ENCODE peak calls at places on chromosomes 2 and 18, in seven cellular contexts. One of them, this sample, is unnamed.

GRCh38 chr2:124810132-124810531 is 785.0 kb downstream of the CNTNAP5 start:
- DNase-seq in upper lobe of left lung: no peak
- DNase-seq in astrocyte: no peak
- DNase-seq in lower lobe of right lung: no peak
- DNase-seq in kidney: no peak
- DNase-seq in GM23338: peak; percentile 68
- DNase-seq in PC-9: peak; percentile 35
- DNase-seq in this sample: no peak

GRCh38 chr2:183037281-183037659 is 987 bp downstream of the NCKAP1 start:
- DNase-seq in upper lobe of left lung: no peak
- DNase-seq in kidney: no peak
- DNase-seq in astrocyte: peak; percentile 32
- DNase-seq in lower lobe of right lung: no peak
- DNase-seq in GM23338: no peak
- DNase-seq in PC-9: peak; percentile 81
- DNase-seq in this sample: no peak

GRCh38 chr2:9663008-9663879 is 32.4 kb upstream of the YWHAQ start:
- DNase-seq in GM23338: no peak
- DNase-seq in upper lobe of left lung: no peak
- DNase-seq in PC-9: no peak
- DNase-seq in astrocyte: no peak
- DNase-seq in kidney: no peak
- DNase-seq in lower lobe of right lung: no peak
- DNase-seq in this sample: no peak

GRCh38 chr2:26351375-26352090 is 4.9 kb upstream of the ADGRF3 start:
- DNase-seq in astrocyte: no peak
- DNase-seq in GM23338: no peak
- DNase-seq in upper lobe of left lung: no peak
- DNase-seq in lower lobe of right lung: no peak
- DNase-seq in kidney: no peak
- DNase-seq in PC-9: no peak
- DNase-seq in this sample: no peak

GRCh38 chr2:186347472-186347871 is 138.6 kb upstream of the ZC3H15 start:
- DNase-seq in kidney: no peak
- DNase-seq in astrocyte: peak; percentile 41
- DNase-seq in GM23338: no peak
- DNase-seq in PC-9: no peak
- DNase-seq in lower lobe of right lung: no peak
- DNase-seq in upper lobe of left lung: no peak
- DNase-seq in this sample: peak; percentile 16

GRCh38 chr2:8214221-8214620 is 467.6 kb upstream of the ID2 start:
- DNase-seq in lower lobe of right lung: no peak
- DNase-seq in kidney: no peak
- DNase-seq in PC-9: no peak
- DNase-seq in GM23338: no peak
- DNase-seq in astrocyte: no peak
- DNase-seq in upper lobe of left lung: no peak
- DNase-seq in this sample: no peak

GRCh38 chr2:220452561-220452960 is 825.1 kb downstream of the SLC4A3 start:
- DNase-seq in PC-9: no peak
- DNase-seq in lower lobe of right lung: no peak
- DNase-seq in kidney: no peak
- DNase-seq in GM23338: no peak
- DNase-seq in astrocyte: no peak
- DNase-seq in upper lobe of left lung: no peak
- DNase-seq in this sample: no peak

GRCh38 chr2:25473758-25474335 is 132.1 kb upstream of the DNMT3A start:
- DNase-seq in lower lobe of right lung: peak; percentile 49
- DNase-seq in kidney: peak; percentile 79
- DNase-seq in GM23338: no peak
- DNase-seq in upper lobe of left lung: no peak
- DNase-seq in astrocyte: no peak
- DNase-seq in PC-9: no peak
- DNase-seq in this sample: no peak

GRCh38 chr18:3830604-3831003 is 380.6 kb downstream of the TGIF1 start:
- DNase-seq in upper lobe of left lung: no peak
- DNase-seq in GM23338: no peak
- DNase-seq in kidney: no peak
- DNase-seq in PC-9: no peak
- DNase-seq in astrocyte: peak; percentile 26
- DNase-seq in lower lobe of right lung: no peak
- DNase-seq in this sample: no peak

GRCh38 chr18:42574871-42575270 is 540.6 kb downstream of the RIT2 start:
- DNase-seq in astrocyte: no peak
- DNase-seq in PC-9: no peak
- DNase-seq in lower lobe of right lung: no peak
- DNase-seq in upper lobe of left lung: no peak
- DNase-seq in GM23338: no peak
- DNase-seq in kidney: no peak
- DNase-seq in this sample: no peak
- H3K27ac ChIP-seq in astrocyte: no peak overlapping the region
- H3K27ac ChIP-seq in PC-9: no peak overlapping the region
- H3K27ac ChIP-seq in lower lobe of right lung: no peak overlapping the region
- H3K27ac ChIP-seq in upper lobe of left lung: no peak overlapping the region
- H3K27ac ChIP-seq in GM23338: no peak overlapping the region
- H3K27ac ChIP-seq in kidney: no peak overlapping the region
- H3K27ac ChIP-seq in this sample: no peak overlapping the region

DNA sequence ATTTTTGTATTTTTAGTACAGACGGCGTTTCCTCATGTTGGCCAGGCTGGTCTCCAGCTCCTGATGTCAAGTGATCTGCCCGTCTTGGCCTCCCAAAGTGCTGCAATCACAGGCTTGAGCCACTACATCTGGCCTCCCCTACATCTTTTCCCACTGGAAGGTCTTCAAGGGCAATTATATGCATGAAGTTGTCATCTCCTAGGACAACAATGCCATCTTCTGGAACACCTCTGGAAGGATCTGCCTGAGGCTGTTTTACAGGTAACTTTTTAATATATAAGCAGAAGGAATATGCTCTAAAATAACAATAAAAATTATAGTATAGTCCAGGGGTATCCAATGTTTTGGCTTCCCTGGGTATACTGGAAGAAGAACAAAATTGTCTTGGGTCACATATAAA is 321.4 kb downstream of the AFF3 start:
- DNase-seq in astrocyte: no peak
- DNase-seq in PC-9: no peak
- DNase-seq in upper lobe of left lung: no peak
- DNase-seq in kidney: no peak
- DNase-seq in GM23338: no peak
- DNase-seq in lower lobe of right lung: no peak
- DNase-seq in this sample: no peak
- TF ChIP-seq CTCF in astrocyte: no peak
- TF ChIP-seq CTCF in PC-9: no peak
- TF ChIP-seq CTCF in upper lobe of left lung: no peak
- TF ChIP-seq CTCF in kidney: no peak
- TF ChIP-seq CTCF in GM23338: peak; percentile 36
- TF ChIP-seq CTCF in lower lobe of right lung: no peak
- TF ChIP-seq CTCF in this sample: no peak

GRCh38 chr2:232721882-232722281 is 24.8 kb downstream of the GIGYF2 start:
- DNase-seq in kidney: no peak
- DNase-seq in lower lobe of right lung: no peak
- DNase-seq in astrocyte: no peak
- DNase-seq in upper lobe of left lung: no peak
- DNase-seq in PC-9: no peak
- DNase-seq in GM23338: no peak
- DNase-seq in this sample: no peak

GRCh38 chr2:232723027-232723426 is 25.9 kb downstream of the GIGYF2 start:
- DNase-seq in kidney: no peak
- DNase-seq in astrocyte: no peak
- DNase-seq in lower lobe of right lung: no peak
- DNase-seq in upper lobe of left lung: no peak
- DNase-seq in PC-9: no peak
- DNase-seq in GM23338: no peak
- DNase-seq in this sample: no peak

DNA sequence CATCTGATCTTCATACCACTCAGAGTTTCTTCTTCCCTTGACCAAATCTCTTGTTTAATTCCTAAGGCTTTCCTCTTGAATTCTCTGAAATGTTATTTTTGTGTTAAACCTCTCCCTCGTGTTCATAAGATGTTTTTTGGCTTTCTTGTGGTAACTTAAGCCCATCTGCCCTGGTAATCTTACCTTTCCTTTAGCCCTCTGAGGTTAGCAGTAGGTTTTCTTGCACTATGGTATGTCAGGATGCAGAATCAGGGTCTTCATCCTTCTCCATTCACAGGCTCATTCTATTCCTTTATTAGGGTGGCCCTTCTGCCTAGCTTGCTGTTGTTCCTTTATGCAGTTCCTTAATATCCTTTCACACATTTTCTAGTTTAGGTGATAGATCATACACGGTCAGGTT is 24.1 kb downstream of the GIGYF2 start:
- DNase-seq in lower lobe of right lung: no peak
- DNase-seq in GM23338: no peak
- DNase-seq in kidney: no peak
- DNase-seq in upper lobe of left lung: no peak
- DNase-seq in PC-9: no peak
- DNase-seq in astrocyte: no peak
- DNase-seq in this sample: no peak
- H3K27ac ChIP-seq in lower lobe of right lung: no peak overlapping the region
- H3K27ac ChIP-seq in GM23338: no peak overlapping the region
- H3K27ac ChIP-seq in kidney: no peak overlapping the region
- H3K27ac ChIP-seq in upper lobe of left lung: no peak overlapping the region
- H3K27ac ChIP-seq in PC-9: no peak overlapping the region
- H3K27ac ChIP-seq in astrocyte: no peak overlapping the region
- H3K27ac ChIP-seq in this sample: no peak overlapping the region

DNA sequence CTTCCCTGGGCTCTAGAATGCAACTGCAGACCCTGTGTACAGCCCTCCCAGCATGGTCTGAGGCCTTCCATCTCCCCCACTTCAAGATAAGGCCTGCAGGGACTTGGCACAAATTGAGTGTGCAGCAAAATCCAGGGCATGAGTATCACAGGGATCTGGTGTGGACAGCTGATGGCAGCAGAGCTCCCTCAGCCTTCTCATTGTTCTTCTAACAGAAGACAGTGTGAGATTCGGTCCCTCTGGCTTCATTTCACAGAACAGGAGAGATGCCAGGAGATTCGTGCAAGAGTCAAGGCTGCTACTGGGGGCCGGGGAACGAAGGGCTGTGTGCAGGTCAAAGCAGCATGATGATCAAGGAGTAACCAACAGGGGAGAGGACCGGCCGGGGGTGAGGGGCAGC is 85.8 kb downstream of the UXS1 start:
- DNase-seq in lower lobe of right lung: no peak
- DNase-seq in PC-9: no peak
- DNase-seq in kidney: no peak
- DNase-seq in upper lobe of left lung: no peak
- DNase-seq in astrocyte: no peak
- DNase-seq in GM23338: no peak
- DNase-seq in this sample: peak; percentile 28
- TF ChIP-seq CTCF in lower lobe of right lung: no peak
- TF ChIP-seq CTCF in PC-9: peak; percentile 35
- TF ChIP-seq CTCF in kidney: peak; percentile 38
- TF ChIP-seq CTCF in upper lobe of left lung: no peak
- TF ChIP-seq CTCF in astrocyte: no peak
- TF ChIP-seq CTCF in GM23338: peak; percentile 28
- TF ChIP-seq CTCF in this sample: peak; percentile 69

GRCh38 chr2:128093762-128094161 is 2.8 kb downstream of the UGGT1 start:
- DNase-seq in GM23338: no peak
- DNase-seq in upper lobe of left lung: no peak
- DNase-seq in kidney: no peak
- DNase-seq in astrocyte: no peak
- DNase-seq in lower lobe of right lung: no peak
- DNase-seq in PC-9: no peak
- DNase-seq in this sample: no peak

GRCh38 chr2:128090575-128090908 is 458 bp upstream of the UGGT1 start:
- DNase-seq in astrocyte: no peak
- DNase-seq in lower lobe of right lung: no peak
- DNase-seq in PC-9: no peak
- DNase-seq in upper lobe of left lung: no peak
- DNase-seq in kidney: no peak
- DNase-seq in GM23338: no peak
- DNase-seq in this sample: no peak

GRCh38 chr2:128090909-128091690 is at the start of gene UGGT1:
- DNase-seq in kidney: peak; percentile 98
- DNase-seq in lower lobe of right lung: peak; percentile 97
- DNase-seq in GM23338: peak; percentile 98
- DNase-seq in upper lobe of left lung: peak; percentile 98
- DNase-seq in PC-9: peak; percentile 95
- DNase-seq in astrocyte: peak; percentile 95
- DNase-seq in this sample: peak; percentile 95

GRCh38 chr2:128092656-128093055 is 1.7 kb downstream of the UGGT1 start:
- DNase-seq in lower lobe of right lung: no peak
- DNase-seq in astrocyte: no peak
- DNase-seq in kidney: no peak
- DNase-seq in GM23338: no peak
- DNase-seq in upper lobe of left lung: no peak
- DNase-seq in PC-9: no peak
- DNase-seq in this sample: no peak

DNA sequence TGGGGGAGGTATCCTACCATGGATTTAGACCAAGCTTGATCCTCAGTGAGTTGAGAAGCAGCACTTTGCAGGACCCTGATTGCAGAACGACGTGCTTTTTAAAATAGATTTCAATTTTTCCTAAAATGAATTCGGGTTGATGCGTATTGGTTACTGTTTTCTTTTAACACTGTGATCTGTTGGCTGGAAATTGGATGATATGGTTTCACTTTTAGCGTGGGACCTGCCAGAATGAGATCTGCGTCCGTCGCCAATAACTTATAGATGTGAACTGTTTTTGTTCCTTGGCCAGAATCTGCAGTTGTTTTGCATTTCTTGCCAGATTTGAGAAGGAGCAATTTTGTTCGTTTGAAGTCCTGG is 671 bp downstream of the UGGT1 start:
- DNase-seq in astrocyte: peak; percentile 14
- DNase-seq in PC-9: no peak
- DNase-seq in kidney: no peak
- DNase-seq in lower lobe of right lung: no peak
- DNase-seq in upper lobe of left lung: no peak
- DNase-seq in GM23338: no peak
- DNase-seq in this sample: no peak
- H3K27ac ChIP-seq in astrocyte: peak overlapping the region; percentile 83
- H3K27ac ChIP-seq in PC-9: peak overlapping the region; percentile 73
- H3K27ac ChIP-seq in kidney: no peak overlapping the region
- H3K27ac ChIP-seq in lower lobe of right lung: peak overlapping the region; percentile 86
- H3K27ac ChIP-seq in upper lobe of left lung: peak overlapping the region; percentile 87
- H3K27ac ChIP-seq in GM23338: peak overlapping the region; percentile 72
- H3K27ac ChIP-seq in this sample: peak overlapping the region; percentile 75

GRCh38 chr2:152407204-152407721 is 72.3 kb downstream of the FMNL2 start:
- DNase-seq in upper lobe of left lung: peak; percentile 61
- DNase-seq in PC-9: no peak
- DNase-seq in GM23338: peak; percentile 77
- DNase-seq in kidney: peak; percentile 77
- DNase-seq in lower lobe of right lung: no peak
- DNase-seq in astrocyte: peak; percentile 42
- DNase-seq in this sample: peak; percentile 53
- TF ChIP-seq CTCF in upper lobe of left lung: no peak
- TF ChIP-seq CTCF in PC-9: no peak
- TF ChIP-seq CTCF in GM23338: peak; percentile 10
- TF ChIP-seq CTCF in kidney: no peak
- TF ChIP-seq CTCF in lower lobe of right lung: no peak
- TF ChIP-seq CTCF in astrocyte: no peak
- TF ChIP-seq CTCF in this sample: peak; percentile 9